ENCODE peak calls at places on chromosome 21, in four cellular contexts. N is pancreas, H is left ventricle myocardium inferior, L is WTC11. W is an unnamed sample.

GRCh38 chr21:44083631-44084291 is 23.4 kb upstream of the PWP2 start:
- DNase-seq in N (no peak), H (no peak), L (no peak), W (no peak)

GRCh38 chr21:15257646-15258045 is 192.8 kb upstream of the NRIP1 start:
- DNase-seq in N (no peak), H (no peak), L (no peak), W (no peak)

GRCh38 chr21:20662523-20662922 is 335.7 kb upstream of the NCAM2 start:
- DNase-seq in N (no peak), H (no peak), L (peak; percentile 39), W (no peak)

GRCh38 chr21:27149034-27149433 is 182.1 kb upstream of the ADAMTS5 start:
- DNase-seq in N (no peak), H (no peak), L (no peak), W (no peak)

GRCh38 chr21:36065497-36066036 is 4.3 kb upstream of the CBR1 start:
- DNase-seq in N (peak; percentile 38), H (no peak), L (no peak), W (no peak)

GRCh38 chr21:35051287-35051818 is 2.3 kb upstream of the RUNX1 start:
- DNase-seq in N (peak; percentile 74), H (peak; percentile 83), L (peak; percentile 79), W (peak; percentile 77)

GRCh38 chr21:10430007-10430406 is 91.4 kb upstream of the TPTE start:
- DNase-seq in N (no peak), H (no peak), L (no peak), W (no peak)

GRCh38 chr21:34526618-34527290 is 14.7 kb upstream of the KCNE1 start:
- DNase-seq in N (peak; percentile 77), H (peak; percentile 72), L (peak; percentile 42), W (no peak)

GRCh38 chr21:15809818-15810217 is 80.0 kb downstream of the USP25 start:
- DNase-seq in N (no peak), H (no peak), L (no peak), W (no peak)

GRCh38 chr21:17441370-17441769 is 71.5 kb upstream of the CXADR start:
- DNase-seq in N (peak; percentile 77), H (no peak), L (no peak), W (no peak)

GRCh38 chr21:35764077-35764476 is 296.2 kb downstream of the SETD4 start:
- DNase-seq in N (no peak), H (no peak), L (no peak), W (no peak)

GRCh38 chr21:41754481-41754891 is 12.4 kb downstream of the RIPK4 start:
- DNase-seq in N (no peak), H (no peak), L (peak; percentile 45), W (no peak)
- TF ChIP-seq CTCF in N (no peak), H (no peak), L (no peak), W (no peak)

DNA sequence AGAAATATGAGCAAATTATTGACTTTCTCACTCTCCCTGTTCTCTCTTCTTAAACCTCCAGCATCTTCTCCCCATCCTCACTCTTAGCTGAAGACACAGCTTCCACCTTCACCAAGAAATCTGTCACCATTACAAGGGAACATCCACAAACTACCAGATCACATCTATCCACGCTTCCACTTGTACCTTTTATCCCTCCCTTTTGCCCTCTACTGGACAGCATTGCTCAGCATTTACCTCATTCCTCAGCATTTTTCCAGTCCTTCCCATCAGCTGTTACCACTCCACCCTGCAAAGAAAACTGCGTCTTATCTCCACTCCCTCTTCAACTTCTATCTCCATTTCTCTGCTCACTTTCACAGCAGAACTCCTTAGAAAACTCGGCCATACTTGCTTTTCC is 42.6 kb downstream of the KCNJ6 start:
- DNase-seq in N (no peak), H (no peak), L (no peak), W (no peak)
- TF ChIP-seq CTCF in N (no peak), H (no peak), L (no peak), W (no peak)

GRCh38 chr21:42574234-42575027 is 60.8 kb downstream of the SLC37A1 start:
- DNase-seq in N (no peak), H (no peak), L (peak; percentile 14), W (no peak)
- TF ChIP-seq CTCF in N (no peak), H (peak; percentile 29), L (no peak), W (no peak)

GRCh38 chr21:29904359-29905282 is 35.2 kb downstream of the GRIK1 start:
- DNase-seq in N (no peak), H (no peak), L (no peak), W (no peak)
- TF ChIP-seq CTCF in N (no peak), H (no peak), L (no peak), W (no peak)

DNA sequence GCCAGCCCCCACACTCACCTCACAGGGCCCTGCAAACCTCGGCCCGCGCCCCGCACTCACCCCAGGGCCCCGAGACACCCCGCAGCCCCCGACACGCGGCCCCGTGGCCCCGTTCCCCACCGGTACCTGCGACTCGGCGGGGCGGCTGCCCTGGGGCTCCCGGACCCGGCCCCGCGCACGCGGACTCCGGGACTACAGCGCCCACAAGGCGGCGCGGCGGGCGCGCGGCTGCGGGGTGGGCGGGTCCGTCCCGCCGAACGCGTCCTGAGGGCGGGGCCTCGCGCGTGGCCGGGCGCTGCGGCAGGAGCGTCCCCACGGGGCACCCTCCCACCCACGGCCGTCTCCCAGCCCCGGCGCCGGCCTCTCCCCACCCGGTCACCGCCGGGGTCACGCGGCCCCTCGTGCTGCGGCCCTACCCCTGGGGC is at the start of gene SLC19A1:
- DNase-seq in N (peak; percentile 45), H (peak; percentile 76), L (peak; percentile 45), W (peak; percentile 80)
- TF ChIP-seq CTCF in N (no peak), H (peak; percentile 61), L (no peak), W (peak; percentile 67)

GRCh38 chr21:40053007-40053406 is 185.8 kb downstream of the PCP4 start:
- DNase-seq in N (no peak), H (peak; percentile 41), L (no peak), W (peak; percentile 45)

GRCh38 chr21:40049959-40050290 is 182.7 kb downstream of the PCP4 start:
- DNase-seq in N (no peak), H (no peak), L (peak; percentile 33), W (no peak)

GRCh38 chr21:40052276-40052675 is 185.0 kb downstream of the PCP4 start:
- DNase-seq in N (no peak), H (no peak), L (no peak), W (no peak)

GRCh38 chr21:40049031-40049958 is 182.1 kb downstream of the PCP4 start:
- DNase-seq in N (no peak), H (no peak), L (no peak), W (no peak)

GRCh38 chr21:40051801-40052200 is 184.6 kb downstream of the PCP4 start:
- DNase-seq in N (no peak), H (no peak), L (no peak), W (no peak)
- TF ChIP-seq CTCF in N (no peak), H (no peak), L (no peak), W (no peak)

DNA sequence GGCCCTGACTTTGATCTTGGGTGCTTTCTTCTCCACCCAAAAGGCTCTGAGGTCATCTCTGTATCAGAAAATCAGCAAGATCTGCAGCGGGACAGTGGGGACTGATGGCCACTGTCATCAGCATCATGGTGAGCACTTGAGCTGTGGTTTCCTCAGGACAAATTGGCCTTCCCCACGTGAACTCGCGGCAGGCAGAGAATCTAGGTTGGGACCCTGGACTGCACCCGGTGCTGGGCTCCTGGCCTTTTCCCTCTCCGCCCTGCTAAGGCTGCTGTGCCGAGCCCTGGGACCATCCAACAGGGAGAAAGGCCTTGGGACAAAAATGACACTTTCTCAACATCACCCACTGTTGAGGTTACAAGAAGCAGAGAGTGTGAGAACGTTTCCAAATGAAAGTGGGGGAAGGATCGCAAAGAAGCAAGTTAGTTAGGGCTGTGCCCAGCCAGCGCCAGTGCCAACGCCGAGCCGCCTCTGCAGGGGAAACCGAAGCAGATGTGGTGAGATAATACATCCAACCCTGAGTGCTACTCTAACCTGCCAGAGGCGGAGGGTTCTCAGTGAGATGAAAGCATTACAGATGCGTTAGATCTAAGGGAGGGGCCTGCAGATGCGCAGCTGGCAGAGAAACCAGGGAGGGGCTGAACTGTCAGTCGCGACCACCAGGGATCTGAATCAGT is 9.1 kb upstream of the UMODL1 start:
- DNase-seq in N (no peak), H (no peak), L (no peak), W (no peak)
- TF ChIP-seq CTCF in N (no peak), H (no peak), L (no peak), W (no peak)

GRCh38 chr21:41653944-41654625 is 112.8 kb downstream of the RIPK4 start:
- DNase-seq in N (no peak), H (no peak), L (no peak), W (no peak)
- TF ChIP-seq CTCF in N (no peak), H (no peak), L (no peak), W (no peak)

GRCh38 chr21:33299181-33299752 is 25.5 kb upstream of the IFNAR1 start:
- DNase-seq in N (no peak), H (no peak), L (no peak), W (no peak)
- TF ChIP-seq CTCF in N (no peak), H (no peak), L (no peak), W (no peak)